ENCODE peak calls at places on chromosome 20, in nine cellular contexts. D, T, A, Z, V, R, E, H and L are unnamed samples.

GRCh38 chr20:45589725-45590124 is 10.6 kb upstream of the WFDC8 start:
- DNase-seq in D (no peak), T (no peak), E (no peak), V (no peak), A (peak), R (no peak), H (no peak), Z (no peak), L (no peak)

GRCh38 chr20:58892932-58893224 is 40.4 kb downstream of the GNAS start:
- DNase-seq in T (no peak), H (no peak), V (no peak), Z (no peak), D (no peak), R (no peak), A (no peak), E (no peak), L (no peak)

GRCh38 chr20:31682352-31682751 is 40.3 kb downstream of the BCL2L1 start:
- DNase-seq in E (no peak), R (no peak), T (no peak), Z (no peak), D (no peak), V (no peak), A (no peak), H (no peak), L (no peak)

GRCh38 chr20:54172856-54173652 is 732 bp downstream of the CYP24A1 start:
- DNase-seq in R (no peak), H (no peak), T (no peak), Z (no peak), E (peak), D (no peak), V (peak), A (no peak), L (no peak)

GRCh38 chr20:34883087-34883688 is 6.8 kb downstream of the ACSS2 start:
- DNase-seq in A (no peak), T (no peak), R (no peak), D (no peak), H (no peak), V (no peak), Z (no peak), E (no peak), L (no peak)

GRCh38 chr20:46746972-46747371 is 37.5 kb downstream of the SLC2A10 start:
- DNase-seq in Z (no peak), V (no peak), D (no peak), H (no peak), T (no peak), A (peak), E (no peak), R (no peak), L (no peak)

GRCh38 chr20:31845300-31845863 is at the start of gene FOXS1:
- DNase-seq in Z (peak), R (no peak), V (no peak), H (no peak), D (no peak), E (no peak), A (peak), T (peak), L (no peak)

GRCh38 chr20:59776626-59777320 is 156.7 kb downstream of the SYCP2 start:
- DNase-seq in H (no peak), A (no peak), V (no peak), E (no peak), Z (peak), R (no peak), T (no peak), D (no peak), L (peak)

DNA sequence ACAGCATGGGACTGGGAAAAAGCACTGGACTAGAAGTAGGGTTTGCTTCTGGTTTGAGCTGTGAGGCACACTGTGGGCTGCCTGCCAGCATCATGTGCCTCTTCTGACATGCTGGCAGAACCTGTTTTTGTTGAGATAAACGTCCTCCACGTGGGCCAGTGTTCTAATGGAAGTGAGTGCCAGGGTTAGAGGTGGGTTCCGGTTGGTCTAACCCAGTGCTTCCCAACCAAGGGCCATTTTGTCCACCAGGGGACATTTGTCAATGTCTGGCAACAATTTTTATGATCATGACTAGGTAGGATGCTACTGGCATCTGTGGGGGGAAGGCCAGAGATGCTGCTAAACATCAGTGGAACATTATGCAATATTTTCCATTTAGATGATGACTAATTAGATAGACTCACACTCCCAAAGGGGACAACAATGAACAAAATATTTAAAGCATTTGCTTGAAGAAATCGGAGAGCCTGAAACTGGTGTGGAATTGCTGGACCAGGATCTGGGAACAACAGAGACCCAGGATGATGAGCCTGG is 7.8 kb upstream of the APMAP start:
- DNase-seq in T (peak), Z (peak), D (peak), V (no peak), R (no peak), E (peak), H (peak), A (peak), L (no peak)
- TF ChIP-seq CTCF in T (peak), Z (peak), D (no peak), V (no peak), R (no peak), E (no peak), H (no peak), A (peak), L (peak)

GRCh38 chr20:21780528-21780927 is 75.1 kb downstream of the PAX1 start:
- DNase-seq in R (no peak), E (no peak), Z (no peak), A (no peak), V (no peak), H (no peak), T (no peak), D (no peak), L (no peak)
- TF ChIP-seq CTCF in R (no peak), E (no peak), Z (no peak), A (no peak), V (no peak), H (no peak), T (no peak), D (no peak), L (no peak)

GRCh38 chr20:51376121-51376520 is 166.4 kb downstream of the NFATC2 start:
- DNase-seq in Z (peak), R (no peak), E (no peak), H (no peak), V (no peak), T (no peak), D (no peak), A (no peak), L (no peak)

GRCh38 chr20:51377132-51377531 is 165.4 kb downstream of the NFATC2 start:
- DNase-seq in H (no peak), Z (peak), D (no peak), R (no peak), E (no peak), T (no peak), V (no peak), A (no peak), L (no peak)

GRCh38 chr20:51379601-51380341 is 162.7 kb downstream of the NFATC2 start:
- DNase-seq in R (no peak), D (no peak), Z (no peak), E (no peak), T (no peak), A (no peak), V (no peak), H (no peak), L (no peak)

GRCh38 chr20:51380401-51381385 is 161.8 kb downstream of the NFATC2 start:
- DNase-seq in T (no peak), E (no peak), H (no peak), A (no peak), R (no peak), D (no peak), Z (no peak), V (no peak), L (no peak)

DNA sequence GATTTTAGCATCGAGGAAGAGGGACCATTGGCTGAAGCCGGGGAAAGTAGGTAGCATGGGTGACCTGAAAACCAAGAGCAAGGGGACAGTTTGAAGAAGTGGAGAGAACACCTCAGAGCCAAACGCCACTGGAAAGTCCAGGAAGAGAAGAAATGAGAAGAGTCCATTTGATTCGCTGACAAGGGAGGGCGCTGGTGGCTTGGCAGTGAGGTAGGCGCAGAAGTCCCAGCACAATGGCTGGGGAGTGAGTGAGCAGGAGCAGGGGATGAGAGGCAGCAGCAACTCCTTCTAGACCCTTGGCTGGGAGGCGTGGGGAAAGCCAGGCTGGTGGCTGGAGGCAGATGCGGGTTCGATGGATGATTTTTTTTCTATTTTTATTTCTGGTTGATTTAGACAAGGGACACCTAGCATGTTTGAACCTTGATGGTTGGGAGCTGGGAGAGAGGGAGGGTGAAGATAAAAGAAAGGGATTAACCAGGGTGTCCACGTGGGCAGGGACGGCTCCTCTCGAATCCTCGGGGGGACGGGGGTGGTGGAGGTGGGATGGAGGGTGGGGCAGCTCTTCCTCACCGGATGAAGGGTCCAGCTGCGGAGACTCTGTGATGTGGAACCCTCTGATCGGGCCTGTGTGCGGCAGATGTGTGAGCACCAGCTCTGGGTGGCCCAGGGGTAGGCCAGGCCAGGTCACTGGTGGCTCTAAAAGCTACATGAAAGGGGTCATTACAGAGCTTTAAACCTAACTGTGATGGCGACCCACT is 164.2 kb downstream of the NFATC2 start:
- DNase-seq in H (no peak), E (no peak), R (no peak), T (no peak), D (no peak), V (peak), Z (peak), A (no peak), L (no peak)
- TF ChIP-seq CTCF in H (no peak), E (no peak), R (no peak), T (no peak), D (no peak), V (no peak), Z (no peak), A (no peak), L (no peak)

GRCh38 chr20:19827818-19828217 is 69.8 kb downstream of the RIN2 start:
- DNase-seq in R (peak), A (no peak), V (no peak), T (no peak), H (no peak), E (no peak), Z (no peak), D (no peak), L (no peak)

GRCh38 chr20:19826179-19826914 is 68.3 kb downstream of the RIN2 start:
- DNase-seq in A (no peak), V (no peak), H (no peak), E (no peak), D (no peak), R (no peak), Z (no peak), T (no peak), L (no peak)

GRCh38 chr20:19824861-19825260 is 66.8 kb downstream of the RIN2 start:
- DNase-seq in D (no peak), H (no peak), T (no peak), Z (no peak), E (no peak), V (no peak), A (no peak), R (no peak), L (no peak)

GRCh38 chr20:19830351-19830750 is 72.3 kb downstream of the RIN2 start:
- DNase-seq in D (no peak), T (no peak), Z (no peak), R (no peak), E (no peak), H (no peak), A (peak), V (no peak), L (no peak)

GRCh38 chr20:19828233-19828632 is 70.2 kb downstream of the RIN2 start:
- DNase-seq in E (no peak), V (no peak), D (peak), R (peak), H (no peak), Z (no peak), A (peak), T (no peak), L (no peak)
- TF ChIP-seq CTCF in E (no peak), V (no peak), D (peak), R (peak), H (no peak), Z (no peak), A (peak), T (no peak), L (peak)

GRCh38 chr20:57592263-57593092 is 27.7 kb downstream of the ZBP1 start:
- DNase-seq in T (no peak), V (no peak), A (no peak), E (peak), H (no peak), R (no peak), D (no peak), Z (no peak), L (no peak)

GRCh38 chr20:57589123-57589727 is 28.3 kb downstream of the PCK1 start:
- DNase-seq in E (peak), Z (no peak), R (no peak), D (no peak), H (no peak), T (no peak), V (no peak), A (no peak), L (no peak)

GRCh38 chr20:57589728-57590484 is 29.0 kb downstream of the PCK1 start:
- DNase-seq in V (no peak), A (no peak), D (no peak), R (no peak), Z (no peak), T (no peak), E (peak), H (no peak), L (no peak)

GRCh38 chr20:57591289-57592229 is 28.7 kb downstream of the ZBP1 start:
- DNase-seq in R (no peak), A (no peak), Z (no peak), V (no peak), D (no peak), T (no peak), H (no peak), E (peak), L (no peak)

GRCh38 chr20:57590485-57591288 is 29.5 kb downstream of the ZBP1 start:
- DNase-seq in D (no peak), E (peak), T (no peak), Z (no peak), A (no peak), V (no peak), H (no peak), R (no peak), L (no peak)
- TF ChIP-seq CTCF in D (no peak), E (no peak), T (no peak), Z (no peak), A (no peak), V (no peak), H (no peak), R (no peak), L (no peak)

DNA sequence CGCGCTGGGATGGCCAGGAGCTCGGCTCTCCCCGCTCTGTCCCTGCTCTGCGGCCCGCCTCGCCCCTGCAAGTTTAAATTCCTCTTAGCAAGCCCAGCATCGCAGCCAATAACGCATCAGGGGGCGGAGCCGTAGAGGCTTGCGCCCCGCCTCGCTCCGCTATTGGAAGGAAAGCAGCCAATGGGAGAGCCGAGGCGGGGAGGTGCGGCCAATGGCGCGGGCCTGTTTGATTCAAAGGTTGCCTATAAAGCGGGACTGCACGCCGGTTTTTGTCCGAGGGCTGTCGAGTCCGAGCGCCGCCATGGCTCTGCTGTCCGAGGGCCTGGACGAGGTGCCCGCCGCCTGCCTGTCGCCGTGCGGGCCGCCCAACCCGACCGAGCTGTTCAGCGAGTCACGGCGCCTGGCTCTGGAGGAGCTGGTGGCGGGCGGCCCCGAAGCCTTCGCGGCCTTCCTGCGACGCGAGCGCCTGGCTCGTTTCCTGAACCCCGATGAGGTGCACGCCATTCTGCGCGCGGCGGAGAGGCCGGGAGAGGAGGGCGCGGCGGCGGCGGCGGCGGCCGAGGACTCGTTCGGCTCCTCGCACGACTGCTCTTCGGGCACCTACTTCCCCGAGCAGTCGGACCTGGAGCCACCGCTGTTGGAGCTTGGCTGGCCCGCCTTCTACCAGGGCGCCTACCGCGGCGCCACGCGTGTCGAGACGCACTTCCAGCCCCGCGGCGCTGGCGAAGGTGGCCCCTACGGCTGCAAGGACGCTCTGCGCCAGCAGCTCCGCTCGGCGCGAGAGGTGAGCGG is at the start of gene FAM83D:
- DNase-seq in R (peak), V (peak), T (peak), Z (peak), D (peak), E (peak), H (peak), A (peak), L (peak)
- TF ChIP-seq CTCF in R (no peak), V (peak), T (peak), Z (peak), D (no peak), E (no peak), H (peak), A (no peak), L (no peak)

GRCh38 chr20:25483431-25484132 is 76.1 kb downstream of the GINS1 start:
- DNase-seq in T (no peak), H (no peak), D (no peak), R (no peak), A (no peak), V (no peak), Z (no peak), E (no peak), L (no peak)

GRCh38 chr20:25480156-25480555 is 72.7 kb downstream of the GINS1 start:
- DNase-seq in E (no peak), T (no peak), H (no peak), Z (no peak), R (no peak), D (no peak), V (no peak), A (no peak), L (no peak)

GRCh38 chr20:25480797-25481196 is 73.3 kb downstream of the GINS1 start:
- DNase-seq in R (no peak), D (no peak), Z (no peak), T (no peak), E (no peak), V (no peak), A (no peak), H (no peak), L (no peak)

GRCh38 chr20:25481235-25481917 is 73.9 kb downstream of the GINS1 start:
- DNase-seq in T (no peak), Z (no peak), R (no peak), H (no peak), E (no peak), V (no peak), A (no peak), D (no peak), L (no peak)

DNA sequence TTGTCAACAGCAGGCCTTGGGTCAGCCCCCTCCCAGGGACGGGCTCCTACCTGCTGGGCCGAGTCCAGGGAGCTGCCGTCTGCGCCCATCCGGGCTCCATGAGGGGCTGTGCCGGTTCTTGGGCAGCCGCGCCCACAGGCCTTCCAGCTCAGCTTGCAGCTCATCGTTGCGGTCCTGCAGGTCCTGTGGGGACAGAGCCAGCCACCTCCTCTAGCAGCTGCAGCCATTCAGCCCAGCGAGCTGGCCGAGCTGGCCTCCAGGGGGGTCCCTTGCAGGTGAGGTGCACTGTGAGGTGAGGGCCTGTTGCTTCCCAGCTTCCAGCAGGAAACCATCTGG is 74.4 kb downstream of the GINS1 start:
- DNase-seq in Z (no peak), E (no peak), D (no peak), T (no peak), R (no peak), V (no peak), A (no peak), H (no peak), L (no peak)
- TF ChIP-seq CTCF in Z (no peak), E (no peak), D (no peak), T (no peak), R (no peak), V (no peak), A (no peak), H (no peak), L (no peak)

GRCh38 chr20:5757949-5758348 is 7.7 kb downstream of the SHLD1 start:
- DNase-seq in V (no peak), Z (no peak), T (no peak), D (no peak), R (no peak), E (no peak), H (no peak), A (no peak), L (no peak)
- TF ChIP-seq CTCF in V (no peak), Z (no peak), T (no peak), D (no peak), R (no peak), E (no peak), H (no peak), A (no peak), L (no peak)